ENCODE peak calls at places on chromosomes 6 and 20, in four cellular contexts. P is GM12878, O is H1, Q is HepG2. A is an unnamed sample.

GRCh38 chr6:139152088-139152891 is 17.4 kb downstream of the HECA start:
- DNase-seq in O (no peak), Q (no peak), P (no peak), A (no peak)

GRCh38 chr6:155117266-155117665 is 122.2 kb downstream of the TIAM2 start:
- DNase-seq in P (no peak), O (no peak), Q (no peak), A (no peak)

GRCh38 chr20:24574307-24574706 is 104.9 kb downstream of the SYNDIG1 start:
- DNase-seq in O (no peak), Q (no peak), P (no peak), A (no peak)

GRCh38 chr6:104537185-104537584 is 322.5 kb downstream of the HACE1 start:
- DNase-seq in O (no peak), P (no peak), Q (no peak), A (no peak)

GRCh38 chr20:8331740-8332412 is 199.8 kb downstream of the PLCB1 start:
- DNase-seq in Q (peak; percentile 86), P (no peak), O (no peak), A (no peak)

GRCh38 chr6:135451617-135452190 is 45.8 kb downstream of the AHI1 start:
- DNase-seq in O (no peak), Q (peak; percentile 32), P (no peak), A (peak; percentile 2)

GRCh38 chr6:52560462-52560861 is 16.4 kb downstream of the TRAM2 start:
- DNase-seq in P (no peak), O (no peak), Q (no peak), A (no peak)

GRCh38 chr6:161922631-161923119 is 648.8 kb upstream of the AGPAT4 start:
- DNase-seq in Q (peak; percentile 78), P (no peak), O (no peak), A (peak; percentile 38)

GRCh38 chr6:14520029-14520428 is 402.5 kb downstream of the CD83 start:
- DNase-seq in P (no peak), Q (no peak), O (no peak), A (no peak)

GRCh38 chr6:149457316-149457884 is 27.4 kb downstream of the ZC3H12D start:
- DNase-seq in O (no peak), Q (no peak), P (no peak), A (no peak)

GRCh38 chr6:21856844-21857243 is 263.3 kb downstream of the SOX4 start:
- DNase-seq in P (no peak), O (no peak), Q (no peak), A (no peak)

GRCh38 chr20:24953621-24954133 is 4.6 kb downstream of the CST7 start:
- DNase-seq in P (no peak), O (no peak), Q (no peak), A (no peak)

GRCh38 chr6:346389-347030 is 45.0 kb upstream of the IRF4 start:
- DNase-seq in Q (no peak), O (no peak), P (no peak), A (no peak)

DNA sequence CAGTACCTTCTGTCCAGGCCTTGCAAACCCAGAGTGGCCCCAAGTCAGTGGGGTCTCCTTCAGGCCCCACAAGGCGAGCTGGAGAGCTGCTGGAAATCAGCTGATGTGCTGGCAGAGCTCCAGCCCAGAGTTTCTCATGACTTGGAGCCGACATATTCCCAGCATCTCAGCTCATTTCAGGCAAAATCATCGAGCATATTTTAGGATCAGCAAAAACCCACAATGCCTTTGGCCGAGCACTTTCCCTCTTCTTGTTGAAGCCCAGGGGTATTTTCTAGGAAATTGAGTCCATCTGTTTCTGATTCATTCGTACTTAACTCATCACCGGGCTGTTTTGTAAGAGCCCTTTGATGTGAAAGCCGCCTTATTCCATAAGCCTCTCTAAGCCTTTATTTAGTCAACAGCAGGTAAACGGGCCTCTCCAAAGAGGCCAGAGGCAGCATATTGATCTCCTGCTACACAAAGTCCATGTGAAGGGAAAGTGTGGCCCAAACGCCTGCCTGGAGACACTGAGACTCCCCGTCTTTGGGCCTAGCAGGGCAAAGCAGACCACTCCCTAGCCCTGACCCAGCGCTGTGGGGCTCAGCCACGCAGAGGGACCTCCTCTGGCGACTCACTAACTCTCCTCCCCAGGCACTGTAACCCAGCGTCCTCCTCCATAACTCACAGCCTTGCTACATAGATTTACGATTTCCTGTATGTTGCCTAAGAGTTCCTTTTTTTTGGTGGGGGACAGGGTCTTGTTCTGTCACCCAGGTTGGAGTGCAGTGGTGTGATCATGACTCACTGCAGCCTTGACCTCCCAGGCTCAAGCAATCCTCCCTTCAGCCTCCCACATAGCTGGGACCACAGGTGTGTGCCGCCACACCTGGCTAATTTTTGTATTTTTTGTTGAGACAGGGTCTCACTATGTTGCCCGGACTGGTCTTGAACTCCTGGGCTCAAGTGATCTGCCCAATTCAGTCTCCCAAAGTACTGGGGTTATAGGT is 12.1 kb upstream of the C20orf203 start:
- DNase-seq in Q (peak; percentile 100), P (no peak), O (no peak), A (no peak)
- TF ChIP-seq ZNF274 in Q (peak; percentile 96), P (no peak), O (no peak), A (no peak)

DNA sequence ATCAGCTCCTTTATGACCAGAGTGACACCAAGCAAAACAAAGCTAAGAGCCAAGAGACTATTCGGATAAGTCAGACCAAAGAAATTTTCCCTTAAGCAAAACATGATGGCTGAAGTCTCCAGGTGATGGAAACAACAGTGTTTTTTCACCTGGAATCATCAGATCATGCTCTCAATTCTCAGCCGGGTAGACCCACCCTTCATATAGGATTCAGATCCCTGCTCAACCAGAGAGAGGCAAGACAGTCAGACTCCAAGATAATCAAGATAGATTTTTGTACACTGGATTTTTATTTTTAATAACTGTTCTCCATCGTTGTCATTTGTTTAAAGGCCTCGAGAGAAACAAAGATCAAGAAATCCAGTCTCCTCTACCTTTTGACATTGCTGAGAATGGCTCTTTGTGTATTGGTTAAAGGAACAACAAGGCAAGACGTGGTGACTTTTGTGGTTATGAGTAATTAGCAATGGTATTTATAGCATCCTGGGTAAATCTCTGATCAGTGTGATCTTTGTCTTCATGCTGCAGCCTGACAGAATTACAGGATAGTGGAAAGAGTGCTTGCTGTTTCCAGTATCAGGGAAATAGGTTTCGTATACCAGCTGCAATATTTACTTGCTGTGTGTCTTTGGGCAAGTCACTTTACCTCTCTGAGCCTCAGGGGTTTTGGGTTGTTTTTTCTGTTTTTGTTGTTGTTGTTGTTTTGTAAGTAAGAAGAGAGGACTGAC is 29.9 kb downstream of the ID4 start:
- DNase-seq in O (no peak), P (no peak), Q (peak; percentile 18), A (no peak)
- TF ChIP-seq SUZ12 in O (no peak), P (no peak), Q (no peak), A (no peak)

GRCh38 chr6:90411292-90411781 is 114.7 kb upstream of the BACH2 start:
- DNase-seq in O (no peak), Q (no peak), P (peak; percentile 59), A (no peak)
- H3K4me1 ChIP-seq in O (no peaks in the 10 kb centered on the region), Q (no peaks in the 10 kb centered on the region), P (no peaks in the 10 kb centered on the region), A (peaks cover 4% of the 10 kb centered on the region)

GRCh38 chr6:41571066-41571780 is 25.0 kb downstream of the FOXP4 start:
- DNase-seq in P (no peak), Q (no peak), O (no peak), A (no peak)

GRCh38 chr6:41568585-41569384 is 22.6 kb downstream of the FOXP4 start:
- DNase-seq in P (no peak), Q (peak; percentile 99), O (no peak), A (no peak)

GRCh38 chr6:41572613-41573012 is 26.4 kb downstream of the FOXP4 start:
- DNase-seq in P (no peak), Q (no peak), O (no peak), A (no peak)

GRCh38 chr6:41568202-41568584 is 22.0 kb downstream of the FOXP4 start:
- DNase-seq in P (no peak), O (no peak), Q (no peak), A (no peak)

GRCh38 chr6:41570270-41570615 is 24.1 kb downstream of the FOXP4 start:
- DNase-seq in O (no peak), Q (no peak), P (no peak), A (no peak)
- TF ChIP-seq ZNF274 in O (no peak), Q (no peak), P (no peak), A (no peak)

GRCh38 chr6:44043036-44043478 is 84.2 kb downstream of the MRPL14 start:
- DNase-seq in P (no peak), O (no peak), Q (peak; percentile 30), A (no peak)
- TF ChIP-seq SUZ12 in P (no peak), O (no peak), Q (no peak), A (no peak)

GRCh38 chr20:3744037-3744436 is 11.6 kb downstream of the HSPA12B start:
- DNase-seq in Q (no peak), O (no peak), P (no peak), A (no peak)
- H3K4me1 ChIP-seq in Q (peaks cover 62% of the 10 kb centered on the region), O (peaks cover 13% of the 10 kb centered on the region), P (no peaks in the 10 kb centered on the region), A (peaks cover 12% of the 10 kb centered on the region)

DNA sequence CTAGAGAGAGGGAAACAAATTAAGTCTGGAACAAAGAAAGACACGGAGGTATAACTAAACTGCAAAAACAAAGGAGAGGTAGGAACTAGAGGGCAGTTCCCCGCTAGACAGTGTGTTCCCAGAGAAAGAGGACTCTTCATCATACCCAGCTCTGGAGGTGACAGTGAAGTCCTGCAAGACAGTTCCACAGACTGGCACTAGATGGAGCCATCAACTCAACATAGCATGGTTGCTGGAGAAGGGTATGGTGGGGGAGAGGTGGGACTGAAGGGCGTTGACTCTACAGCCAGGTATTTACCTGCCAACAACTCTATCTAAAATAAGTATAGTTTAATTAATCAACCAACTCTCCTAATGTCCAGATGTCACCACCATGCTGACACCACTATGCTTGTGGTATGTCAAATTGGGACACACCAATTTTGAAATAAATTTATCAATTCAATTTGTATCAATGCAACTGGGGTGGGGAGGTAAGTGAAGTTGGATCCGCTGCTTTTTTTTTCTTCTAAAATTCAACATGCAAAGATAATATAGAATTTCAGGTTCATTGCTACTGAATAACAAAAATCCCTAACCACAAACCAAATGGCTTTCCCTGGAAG is 9.7 kb downstream of the BACH2 start:
- DNase-seq in P (no peak), O (peak; percentile 62), Q (peak; percentile 28), A (peak; percentile 70)
- TF ChIP-seq ZNF274 in P (no peak), O (no peak), Q (no peak), A (no peak)

GRCh38 chr20:58892932-58893224 is 40.4 kb downstream of the GNAS start:
- DNase-seq in P (no peak), Q (no peak), O (no peak), A (no peak)
- TF ChIP-seq SUZ12 in P (no peak), Q (no peak), O (no peak), A (no peak)

DNA sequence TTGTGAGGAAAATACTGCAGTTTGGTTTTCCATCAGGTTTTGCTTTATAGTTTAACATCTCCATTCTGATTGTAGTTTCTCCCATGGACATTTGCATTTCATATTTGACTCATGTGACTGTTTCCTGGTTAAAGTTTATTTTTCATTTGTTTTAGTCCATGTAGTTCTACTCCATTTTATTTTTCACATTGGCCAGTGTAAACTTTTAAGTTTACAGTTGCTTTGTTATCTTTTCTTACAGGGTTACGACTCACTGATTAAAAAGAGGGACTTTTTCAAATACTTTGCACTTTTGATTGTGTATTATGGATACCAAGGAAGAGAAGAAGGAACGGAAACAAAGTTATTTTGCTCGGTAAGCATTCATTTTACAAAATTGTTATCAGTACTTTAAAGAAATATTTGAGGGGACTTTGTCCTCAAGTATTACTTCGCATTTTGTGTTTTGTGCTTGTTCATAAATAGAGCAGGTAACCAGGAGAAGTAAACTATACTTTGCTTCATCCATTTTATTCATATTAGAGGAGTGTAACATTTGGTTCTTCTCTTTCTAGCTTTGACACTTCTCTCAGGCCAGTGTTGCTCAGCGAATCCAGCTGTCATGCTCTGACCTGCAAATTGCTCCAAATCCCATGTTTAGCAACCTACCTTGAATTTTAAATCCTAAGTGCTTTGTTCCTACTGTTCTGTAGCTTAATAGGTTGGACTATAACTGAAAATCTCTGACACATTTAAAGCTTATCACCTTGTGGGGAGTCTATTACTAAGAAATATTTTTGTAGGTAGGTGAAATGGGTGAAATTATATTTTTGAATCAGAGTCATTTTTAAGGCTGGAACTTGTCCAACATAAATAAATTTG is 24.5 kb downstream of the NCOA7 start:
- DNase-seq in Q (no peak), O (no peak), P (no peak), A (no peak)
- H3K4me1 ChIP-seq in Q (peaks cover 44% of the 10 kb centered on the region), O (no peaks in the 10 kb centered on the region), P (peaks cover 50% of the 10 kb centered on the region), A (no peaks in the 10 kb centered on the region)